ENCODE peak calls at places on chromosomes 1 and 21, in four cellular contexts. T, F, K and E are unnamed samples.
A peak's percentile ranks its signal among the peaks of the same experiment; 100 is the strongest.

GRCh38 chr1:219128957-219129356 is 44.7 kb upstream of the LYPLAL1 start:
- DNase-seq in T (no peak), K (no peak), F (peak; percentile 12), E (no peak)

GRCh38 chr1:171532520-171532919 is 47.2 kb downstream of the PRRC2C start:
- DNase-seq in F (no peak), T (no peak), K (no peak), E (no peak)

GRCh38 chr1:47211796-47212269 is 20.2 kb downstream of the TAL1 start:
- DNase-seq in T (no peak), K (no peak), F (no peak), E (no peak)

GRCh38 chr1:59057211-59057694 is 239.6 kb upstream of the FGGY start:
- DNase-seq in F (peak; percentile 95), T (no peak), K (peak; percentile 30), E (no peak)

GRCh38 chr1:110048923-110049601 is 14.6 kb downstream of the STRIP1 start:
- DNase-seq in K (no peak), F (no peak), T (no peak), E (no peak)

GRCh38 chr1:85427844-85428243 is 37.1 kb downstream of the DDAH1 start:
- DNase-seq in K (no peak), F (no peak), T (no peak), E (no peak)

GRCh38 chr1:236167578-236167977 is 25.2 kb downstream of the GPR137B start:
- DNase-seq in T (no peak), K (no peak), F (no peak), E (no peak)

GRCh38 chr1:209648931-209649776 is 3.1 kb downstream of the LAMB3 start:
- DNase-seq in T (no peak), K (no peak), F (peak; percentile 99), E (no peak)

GRCh38 chr1:44030606-44031050 is 634 bp downstream of the SLC6A9 start:
- DNase-seq in K (peak; percentile 59), T (peak; percentile 40), F (no peak), E (peak; percentile 44)

GRCh38 chr1:204293605-204294365 is 65.9 kb downstream of the PLEKHA6 start:
- DNase-seq in F (no peak), T (no peak), K (no peak), E (no peak)

GRCh38 chr1:36306210-36306901 is at the start of gene SH3D21:
- DNase-seq in T (no peak), F (no peak), K (peak; percentile 75), E (peak; percentile 94)

GRCh38 chr1:65434760-65435159 is 14.3 kb downstream of the LEPR start:
- DNase-seq in T (no peak), K (no peak), F (peak; percentile 57), E (no peak)

GRCh38 chr21:31557421-31557955 is 102.0 kb upstream of the SOD1 start:
- DNase-seq in K (peak; percentile 40), T (peak; percentile 12), F (no peak), E (peak; percentile 59)

GRCh38 chr1:151612506-151613274 is 840 bp downstream of the SNX27 start:
- DNase-seq in F (no peak), T (no peak), K (peak; percentile 48), E (peak; percentile 80)

GRCh38 chr1:68111804-68112436 is 61.5 kb upstream of the DIRAS3 start:
- DNase-seq in F (peak; percentile 85), K (peak; percentile 76), T (no peak), E (peak; percentile 37)

GRCh38 chr1:19435851-19436465 is 49.4 kb downstream of the CAPZB start:
- DNase-seq in F (peak; percentile 23), K (no peak), T (no peak), E (no peak)

GRCh38 chr1:41495171-41495948 is 10.9 kb upstream of the EDN2 start:
- DNase-seq in F (no peak), K (no peak), T (no peak), E (peak; percentile 68)

GRCh38 chr1:215523906-215524305 is 43.2 kb upstream of the KCTD3 start:
- DNase-seq in T (no peak), K (no peak), F (peak; percentile 72), E (no peak)